ENCODE peak calls at places on chromosome 12, in five cellular contexts. X, T, R, D and Z are unnamed samples.

GRCh38 chr12:6038160-6038559 is 86.3 kb downstream of the VWF start:
- DNase-seq in R (no peak), T (peak; percentile 70), X (no peak), D (peak; percentile 70), Z (peak; percentile 85)

GRCh38 chr12:3705349-3705675 is 47.6 kb downstream of the CRACR2A start:
- DNase-seq in D (no peak), T (no peak), X (no peak), R (no peak), Z (no peak)

GRCh38 chr12:16555630-16556029 is 50.3 kb downstream of the LMO3 start:
- DNase-seq in X (no peak), R (no peak), D (no peak), T (peak; percentile 57), Z (no peak)

GRCh38 chr12:117193903-117194302 is 3.6 kb upstream of the FBXO21 start:
- DNase-seq in R (no peak), X (no peak), D (no peak), T (no peak), Z (no peak)

GRCh38 chr12:51496907-51497306 is 72.3 kb downstream of the SLC4A8 start:
- DNase-seq in T (no peak), R (no peak), X (no peak), D (no peak), Z (no peak)

GRCh38 chr12:48924617-48925217 is 575 bp downstream of the FKBP11 start:
- DNase-seq in D (no peak), T (peak; percentile 46), R (peak; percentile 78), X (peak; percentile 87), Z (peak; percentile 67)

GRCh38 chr12:31647106-31647505 is 12.4 kb upstream of the ETFBKMT start:
- DNase-seq in R (no peak), D (no peak), T (no peak), X (no peak), Z (no peak)

GRCh38 chr12:109842021-109842420 is 8.8 kb upstream of the TRPV4 start:
- DNase-seq in R (no peak), D (no peak), T (no peak), X (no peak), Z (no peak)

GRCh38 chr12:92431146-92431545 is 271.6 kb upstream of the PLEKHG7 start:
- DNase-seq in R (peak; percentile 52), X (no peak), T (no peak), D (peak; percentile 27), Z (no peak)

GRCh38 chr12:104672501-104673265 is 215.9 kb downstream of the CHST11 start:
- DNase-seq in T (peak; percentile 70), X (no peak), R (peak; percentile 70), D (no peak), Z (no peak)

GRCh38 chr12:93153321-93153720 is 224.2 kb upstream of the EEA1 start:
- DNase-seq in X (no peak), R (no peak), T (peak; percentile 45), D (no peak), Z (no peak)

GRCh38 chr12:28652239-28652638 is 462.0 kb downstream of the CCDC91 start:
- DNase-seq in D (no peak), X (no peak), R (no peak), T (no peak), Z (no peak)

GRCh38 chr12:57516617-57517153 is 3.6 kb downstream of the DDIT3 start:
- DNase-seq in T (no peak), X (no peak), R (no peak), D (no peak), Z (no peak)

GRCh38 chr12:10720974-10721565 is 2.1 kb downstream of the YBX3 start:
- DNase-seq in T (peak; percentile 33), D (no peak), R (no peak), X (no peak), Z (no peak)

GRCh38 chr12:10722905-10723866 is at the start of gene YBX3:
- DNase-seq in D (peak; percentile 80), R (peak; percentile 91), X (peak; percentile 78), T (peak; percentile 82), Z (peak; percentile 90)

GRCh38 chr12:10721654-10722501 is 1.2 kb downstream of the YBX3 start:
- DNase-seq in T (peak; percentile 98), D (peak; percentile 47), R (peak; percentile 88), X (peak; percentile 66), Z (peak; percentile 98)

GRCh38 chr12:10719482-10719881 is 3.6 kb downstream of the YBX3 start:
- DNase-seq in X (no peak), T (no peak), D (no peak), R (no peak), Z (peak; percentile 36)

GRCh38 chr12:10722502-10722904 is 620 bp downstream of the YBX3 start:
- DNase-seq in X (peak; percentile 77), T (peak; percentile 56), D (peak; percentile 51), R (peak; percentile 70), Z (peak; percentile 70)
- TF ChIP-seq CTCF in X (peak; percentile 18), T (peak; percentile 21), D (no peak), R (peak; percentile 26), Z (peak; percentile 20)

GRCh38 chr12:94282675-94283074 is 134.3 kb downstream of the PLXNC1 start:
- DNase-seq in D (no peak), T (no peak), X (no peak), R (no peak), Z (peak; percentile 9)
- TF ChIP-seq CTCF in D (no peak), T (no peak), X (no peak), R (no peak), Z (no peak)

GRCh38 chr12:120158351-120158750 is 36.2 kb downstream of the GCN1 start:
- DNase-seq in T (no peak), X (no peak), R (no peak), D (no peak), Z (no peak)

GRCh38 chr12:120157678-120158077 is 36.8 kb downstream of the GCN1 start:
- DNase-seq in T (no peak), R (no peak), D (no peak), X (no peak), Z (no peak)

GRCh38 chr12:120156315-120157259 is 37.9 kb downstream of the GCN1 start:
- DNase-seq in R (no peak), T (no peak), D (no peak), X (no peak), Z (no peak)

GRCh38 chr12:120161852-120162251 is 32.7 kb downstream of the GCN1 start:
- DNase-seq in X (no peak), D (no peak), R (no peak), T (no peak), Z (no peak)

DNA sequence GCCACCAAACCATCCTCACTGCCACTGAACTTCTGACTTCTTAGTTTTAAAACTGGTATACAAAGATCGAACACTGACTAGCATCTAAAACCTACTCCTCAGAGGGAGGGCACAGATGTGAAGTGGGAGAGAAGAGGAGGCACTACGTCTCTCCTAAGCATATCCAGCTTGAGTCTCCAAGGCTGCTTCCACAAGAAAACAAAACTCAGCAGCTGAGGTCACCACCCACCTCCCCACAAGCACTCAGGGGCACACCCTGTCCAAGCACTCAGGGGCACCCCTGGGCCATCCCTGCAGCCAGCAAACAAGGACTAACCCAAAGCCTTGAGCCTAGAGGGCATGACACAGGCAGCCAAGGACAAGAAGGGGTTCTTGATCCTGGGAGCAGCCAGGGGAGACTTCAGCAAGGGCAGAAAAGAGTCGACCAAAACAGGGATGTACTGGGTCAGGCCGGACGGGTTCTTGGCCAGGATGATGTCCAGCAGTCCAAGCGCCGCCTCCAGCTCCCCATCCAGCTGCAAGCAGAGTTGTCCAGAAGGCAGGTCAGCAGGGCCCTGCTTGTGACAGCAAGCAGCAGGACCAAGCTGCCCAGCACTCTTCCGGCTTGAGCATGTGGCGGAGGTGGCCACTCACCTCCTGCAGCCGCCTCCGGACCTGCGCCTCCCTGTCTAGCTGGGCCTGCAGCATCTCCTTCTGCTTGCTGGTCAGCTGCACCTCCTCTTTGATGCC is 34.8 kb downstream of the GCN1 start:
- DNase-seq in D (no peak), X (no peak), T (no peak), R (no peak), Z (no peak)
- TF ChIP-seq CTCF in D (no peak), X (no peak), T (no peak), R (no peak), Z (no peak)

GRCh38 chr12:1629338-1630080 is 478 bp downstream of the WNT5B start:
- DNase-seq in R (no peak), D (no peak), X (peak; percentile 44), T (no peak), Z (peak; percentile 38)
- TF ChIP-seq CTCF in R (no peak), D (no peak), X (peak; percentile 49), T (peak; percentile 23), Z (no peak)